ENCODE peak calls at places on chromosomes 11 and 22, in ten cellular contexts. Y is right atrium auricular region, D is heart right ventricle, G is RWPE1, S is tibial artery, A is progenitor cell of endocrine pancreas, C is MM.1S, T is GM12864, M is uterus, X is OCI-LY7. P is an unnamed sample.

GRCh38 chr22:33867118-33867863 is 53.0 kb downstream of the LARGE1 start:
- DNase-seq in Y (no peak), D (no peak), G (no peak), S (no peak), A (no peak), C (no peak), T (no peak), M (peak), X (no peak), P (no peak)

GRCh38 chr11:68050371-68050841 is 11.6 kb downstream of the TCIRG1 start:
- DNase-seq in Y (no peak), D (no peak), G (no peak), S (no peak), A (no peak), C (no peak), T (no peak), M (no peak), X (no peak), P (peak)

GRCh38 chr11:126456089-126456488 is 100.6 kb downstream of the ST3GAL4 start:
- DNase-seq in Y (no peak), D (no peak), G (no peak), S (no peak), A (no peak), C (no peak), T (no peak), M (no peak), X (no peak), P (no peak)

GRCh38 chr22:42337356-42337755 is 66.9 kb upstream of the TCF20 start:
- DNase-seq in Y (no peak), D (no peak), G (no peak), S (no peak), A (no peak), C (no peak), T (no peak), M (no peak), X (no peak), P (no peak)

GRCh38 chr11:19352072-19352735 is 111.5 kb upstream of the E2F8 start:
- DNase-seq in Y (no peak), D (no peak), G (no peak), S (no peak), A (no peak), C (no peak), T (no peak), M (no peak), X (no peak), P (no peak)

GRCh38 chr22:42262964-42263363 is 7.5 kb downstream of the TCF20 start:
- DNase-seq in Y (no peak), D (no peak), G (no peak), S (no peak), A (no peak), C (no peak), T (no peak), M (no peak), X (peak), P (no peak)

GRCh38 chr11:56140151-56140661 is at the start of gene OR8J3:
- DNase-seq in Y (no peak), D (no peak), G (no peak), S (no peak), A (no peak), C (no peak), T (no peak), M (no peak), X (no peak), P (no peak)

GRCh38 chr11:95364324-95365295 is 133.6 kb upstream of the SESN3 start:
- DNase-seq in Y (no peak), D (no peak), G (peak), S (no peak), A (no peak), C (no peak), T (no peak), M (no peak), X (no peak), P (no peak)

GRCh38 chr22:23892130-23892529 is 2.1 kb upstream of the MIF start:
- DNase-seq in Y (no peak), D (no peak), G (no peak), S (no peak), A (no peak), C (no peak), T (no peak), M (no peak), X (no peak), P (no peak)

GRCh38 chr22:23892626-23893445 is 1.3 kb upstream of the MIF start:
- DNase-seq in Y (no peak), D (no peak), G (no peak), S (no peak), A (no peak), C (no peak), T (no peak), M (no peak), X (no peak), P (no peak)

GRCh38 chr22:23891726-23892125 is 2.5 kb upstream of the MIF start:
- DNase-seq in Y (no peak), D (no peak), G (no peak), S (no peak), A (no peak), C (no peak), T (no peak), M (no peak), X (no peak), P (no peak)

GRCh38 chr22:23889620-23890019 is 4.6 kb upstream of the MIF start:
- DNase-seq in Y (no peak), D (peak), G (no peak), S (no peak), A (no peak), C (no peak), T (no peak), M (no peak), X (no peak), P (no peak)

DNA sequence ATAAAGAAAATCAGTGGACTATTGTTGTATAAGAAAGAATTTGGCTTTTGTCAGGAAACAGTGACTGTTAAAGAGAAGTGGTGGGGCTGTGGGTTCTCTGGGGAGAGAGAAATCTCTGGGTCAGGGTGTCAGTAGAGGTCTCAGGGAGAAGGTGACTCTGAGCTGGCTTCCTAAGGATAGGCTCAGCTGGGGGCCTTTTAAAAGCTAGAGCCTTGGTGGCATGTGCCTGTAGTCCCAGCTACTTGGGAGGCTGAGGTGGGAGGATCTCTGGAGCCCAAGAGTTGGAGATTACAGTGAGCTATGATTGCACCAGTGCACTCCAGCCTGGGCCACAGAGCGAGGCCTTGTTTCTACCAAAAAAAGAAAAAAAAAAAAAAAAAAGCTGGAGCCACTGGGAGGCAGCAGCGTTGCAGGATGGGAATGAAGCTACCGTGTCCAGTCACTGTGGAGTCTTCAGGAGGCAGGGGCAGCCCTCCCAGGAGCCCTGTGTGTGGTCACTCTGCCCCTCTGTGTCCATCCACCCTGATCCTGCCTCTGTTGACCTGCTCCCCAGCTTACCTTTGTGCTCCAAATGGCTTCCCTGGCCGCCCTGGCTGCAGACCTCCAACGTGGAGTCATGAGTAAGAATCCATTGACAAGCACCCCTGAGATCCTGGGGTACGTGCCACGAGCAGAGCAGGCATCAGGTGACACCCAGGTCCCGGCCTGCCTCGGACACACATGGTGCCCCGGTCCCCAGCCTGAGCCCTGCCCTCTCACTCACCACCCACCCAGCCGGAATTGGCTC is 5.4 kb upstream of the MIF start:
- DNase-seq in Y (no peak), D (no peak), G (no peak), S (no peak), A (no peak), C (no peak), T (no peak), M (no peak), X (no peak), P (no peak)
- TF ChIP-seq CTCF in Y (peak), D (no peak), G (peak), S (no peak), A (no peak), C (no peak), T (no peak), M (no peak), X (peak), P (no peak)

GRCh38 chr11:70292863-70293262 is 22.4 kb downstream of the PPFIA1 start:
- DNase-seq in Y (no peak), D (no peak), G (no peak), S (no peak), A (no peak), C (no peak), T (no peak), M (no peak), X (no peak), P (no peak)
- TF ChIP-seq CTCF in Y (no peak), D (no peak), G (no peak), S (no peak), A (no peak), C (no peak), T (no peak), M (no peak), X (no peak), P (no peak)

GRCh38 chr11:10304495-10305261 is at the start of gene ADM:
- DNase-seq in Y (peak), D (peak), G (peak), S (peak), A (peak), C (peak), T (no peak), M (peak), X (no peak), P (no peak)
- TF ChIP-seq CTCF in Y (peak), D (peak), G (peak), S (peak), A (peak), C (peak), T (peak), M (peak), X (peak), P (peak)

GRCh38 chr11:45817191-45817590 is 12.2 kb downstream of the SLC35C1 start:
- DNase-seq in Y (no peak), D (no peak), G (no peak), S (no peak), A (no peak), C (peak), T (peak), M (no peak), X (peak), P (peak)

GRCh38 chr11:45812581-45813548 is 7.9 kb downstream of the SLC35C1 start:
- DNase-seq in Y (no peak), D (no peak), G (no peak), S (peak), A (no peak), C (no peak), T (no peak), M (peak), X (no peak), P (no peak)

GRCh38 chr11:45818961-45819605 is 14.1 kb downstream of the SLC35C1 start:
- DNase-seq in Y (no peak), D (no peak), G (no peak), S (peak), A (no peak), C (no peak), T (no peak), M (peak), X (no peak), P (no peak)

GRCh38 chr11:45816614-45817013 is 11.7 kb downstream of the SLC35C1 start:
- DNase-seq in Y (no peak), D (no peak), G (no peak), S (peak), A (no peak), C (no peak), T (no peak), M (no peak), X (no peak), P (no peak)

DNA sequence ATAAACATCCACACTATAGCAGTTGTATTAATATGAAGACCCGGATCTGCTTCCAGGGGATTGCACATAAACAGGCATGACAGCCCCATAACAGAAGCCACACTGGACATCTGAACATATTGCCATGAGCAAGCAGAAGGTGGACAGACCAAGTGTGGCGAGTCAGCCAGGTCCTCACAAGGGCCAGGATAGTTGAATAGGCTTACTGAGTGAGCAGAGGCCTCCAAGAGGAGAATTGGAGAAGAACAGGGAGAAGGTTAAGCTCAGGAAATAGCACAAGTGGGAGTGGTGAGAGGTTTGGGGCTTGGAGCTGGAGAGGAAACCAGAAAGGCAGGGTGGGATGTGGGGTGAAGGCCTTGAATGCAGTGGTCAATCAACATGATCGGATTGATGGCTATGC is 10.8 kb downstream of the SLC35C1 start:
- DNase-seq in Y (no peak), D (no peak), G (no peak), S (no peak), A (no peak), C (no peak), T (no peak), M (peak), X (no peak), P (no peak)
- TF ChIP-seq CTCF in Y (no peak), D (no peak), G (no peak), S (no peak), A (no peak), C (no peak), T (no peak), M (no peak), X (no peak), P (no peak)

GRCh38 chr22:49991907-49992533 is 20.5 kb downstream of the IL17REL start:
- DNase-seq in Y (no peak), D (no peak), G (no peak), S (peak), A (no peak), C (no peak), T (no peak), M (no peak), X (no peak), P (no peak)
- TF ChIP-seq CTCF in Y (no peak), D (no peak), G (no peak), S (no peak), A (no peak), C (no peak), T (no peak), M (no peak), X (no peak), P (no peak)

GRCh38 chr11:57240007-57240406 is 3.0 kb upstream of the APLNR start:
- DNase-seq in Y (no peak), D (no peak), G (no peak), S (no peak), A (no peak), C (no peak), T (no peak), M (no peak), X (no peak), P (no peak)
- TF ChIP-seq CTCF in Y (no peak), D (no peak), G (no peak), S (no peak), A (no peak), C (no peak), T (no peak), M (no peak), X (no peak), P (no peak)

P was measured in GM13977.